ENCODE peak calls at places on chromosome X, in four cellular contexts. X is iPS-NIHi11, U is endothelial cell of umbilical vein, C is osteocyte. P is an unnamed sample.

GRCh38 chrX:78708171-78708570 is 39.3 kb upstream of the LPAR4 start:
- DNase-seq in X (peak; percentile 23), U (peak; percentile 33), C (no peak), P (no peak)

GRCh38 chrX:63922221-63922620 is 137.2 kb upstream of the ARHGEF9 start:
- DNase-seq in X (no peak), U (no peak), C (no peak), P (no peak)

GRCh38 chrX:11787564-11787963 is 29.5 kb downstream of the MSL3 start:
- DNase-seq in X (peak; percentile 63), U (peak; percentile 49), C (no peak), P (peak; percentile 43)

GRCh38 chrX:110665636-110666035 is 130.0 kb downstream of the CHRDL1 start:
- DNase-seq in X (peak; percentile 70), U (no peak), C (no peak), P (peak; percentile 2)

GRCh38 chrX:118702741-118703140 is 24.7 kb upstream of the IL13RA1 start:
- DNase-seq in X (no peak), U (no peak), C (no peak), P (no peak)

GRCh38 chrX:19291086-19291485 is 52.6 kb upstream of the PDHA1 start:
- DNase-seq in X (peak; percentile 6), U (no peak), C (no peak), P (no peak)

GRCh38 chrX:24702362-24703184 is 8.9 kb downstream of the POLA1 start:
- DNase-seq in X (no peak), U (no peak), C (no peak), P (no peak)

GRCh38 chrX:97102938-97103337 is 219.2 kb downstream of the RPA4 start:
- DNase-seq in X (no peak), U (no peak), C (no peak), P (no peak)

GRCh38 chrX:83469551-83469950 is 38.5 kb upstream of the POU3F4 start:
- DNase-seq in X (peak; percentile 12), U (no peak), C (no peak), P (peak; percentile 7)

P was measured in posterior cingulate gyrus.